ENCODE peak calls at places on chromosomes 4 and X, in five cellular contexts. L, C, Z, T and Q are unnamed samples.

GRCh38 chrX:69069086-69069445 is 96.2 kb downstream of the PJA1 start:
- DNase-seq in L (no peak), C (no peak), Z (no peak), T (no peak), Q (no peak)

GRCh38 chr4:111712093-111712677 is 433.1 kb upstream of the FAM241A start:
- DNase-seq in L (no peak), C (no peak), Z (no peak), T (no peak), Q (no peak)

GRCh38 chr4:38967260-38968095 is 64.7 kb downstream of the TMEM156 start:
- DNase-seq in L (no peak), C (no peak), Z (peak), T (peak), Q (peak)

GRCh38 chrX:41561045-41561444 is 113.9 kb downstream of the NYX start:
- DNase-seq in L (peak), C (no peak), Z (peak), T (peak), Q (peak)

GRCh38 chr4:172986114-172986513 is 182.5 kb upstream of the GALNT7 start:
- DNase-seq in L (peak), C (no peak), Z (no peak), T (no peak), Q (no peak)

GRCh38 chrX:53080628-53081580 is 1.3 kb upstream of the TSPYL2 start:
- DNase-seq in L (no peak), C (no peak), Z (no peak), T (no peak), Q (no peak)

GRCh38 chr4:15707363-15707715 is 4.5 kb downstream of the BST1 start:
- DNase-seq in L (no peak), C (no peak), Z (no peak), T (no peak), Q (no peak)

GRCh38 chr4:83716874-83717273 is 181.0 kb downstream of the GPAT3 start:
- DNase-seq in L (no peak), C (no peak), Z (no peak), T (no peak), Q (no peak)

GRCh38 chr4:150938873-150939499 is 76.1 kb downstream of the LRBA start:
- DNase-seq in L (no peak), C (no peak), Z (no peak), T (no peak), Q (no peak)

GRCh38 chrX:46268429-46268828 is 276.8 kb downstream of the ZNF674 start:
- DNase-seq in L (no peak), C (no peak), Z (no peak), T (peak), Q (no peak)

GRCh38 chr4:185335579-185335978 is 60.1 kb downstream of the LRP2BP start:
- DNase-seq in L (no peak), C (no peak), Z (no peak), T (no peak), Q (no peak)

GRCh38 chr4:77145806-77146425 is 11.1 kb upstream of the CCNG2 start:
- DNase-seq in L (no peak), C (no peak), Z (no peak), T (no peak), Q (no peak)

GRCh38 chrX:120664081-120664480 is 34.2 kb upstream of the C1GALT1C1 start:
- DNase-seq in L (no peak), C (no peak), Z (no peak), T (peak), Q (no peak)

GRCh38 chrX:72479324-72480274 is 93.0 kb downstream of the HDAC8 start:
- DNase-seq in L (no peak), C (no peak), Z (no peak), T (no peak), Q (no peak)

GRCh38 chr4:141079393-141079930 is 53.8 kb downstream of the RNF150 start:
- DNase-seq in L (no peak), C (no peak), Z (no peak), T (no peak), Q (no peak)

GRCh38 chrX:84189125-84189524 is 1.1 kb upstream of the RPS6KA6 start:
- DNase-seq in L (no peak), C (no peak), Z (no peak), T (no peak), Q (no peak)

GRCh38 chrX:18160369-18160768 is 60.3 kb downstream of the BEND2 start:
- DNase-seq in L (no peak), C (no peak), Z (no peak), T (no peak), Q (no peak)

GRCh38 chrX:23223169-23223568 is 111.5 kb upstream of the PTCHD1 start:
- DNase-seq in L (no peak), C (no peak), Z (no peak), T (no peak), Q (no peak)

GRCh38 chr4:57119054-57119651 is 9.0 kb upstream of the IGFBP7 start:
- DNase-seq in L (peak), C (no peak), Z (no peak), T (peak), Q (peak)

GRCh38 chr4:144611850-144612249 is 34.1 kb upstream of the HHIP start:
- DNase-seq in L (no peak), C (no peak), Z (no peak), T (peak), Q (peak)

GRCh38 chr4:168501407-168501806 is 4.6 kb downstream of the PALLD start:
- DNase-seq in L (no peak), C (no peak), Z (no peak), T (no peak), Q (no peak)

GRCh38 chrX:11064851-11065600 is 46.1 kb upstream of the HCCS start:
- DNase-seq in L (no peak), C (no peak), Z (peak), T (no peak), Q (peak)

GRCh38 chr4:41256740-41257256 is at the start of gene UCHL1:
- DNase-seq in L (no peak), C (no peak), Z (peak), T (no peak), Q (peak)